ENCODE peak calls at places on chromosome 20, in six cellular contexts. A is OCI-LY7, I is Peyer's patch, Q is stomach, M is tibial artery, P is left ventricle myocardium inferior. B is an unnamed sample.

GRCh38 chr20:59240006-59240405 is 60.4 kb upstream of the EDN3 start:
- DNase-seq in I (no peak), Q (no peak), M (no peak), A (no peak), P (no peak), B (no peak)

GRCh38 chr20:32894711-32895355 is 36.1 kb downstream of the EFCAB8 start:
- DNase-seq in M (no peak), Q (no peak), I (no peak), A (no peak), P (no peak), B (no peak)

GRCh38 chr20:36369739-36370138 is 63.6 kb downstream of the DLGAP4 start:
- DNase-seq in Q (no peak), M (no peak), I (no peak), A (no peak), P (no peak), B (no peak)

GRCh38 chr20:59643616-59644061 is 39.3 kb downstream of the PHACTR3 start:
- DNase-seq in Q (peak; percentile 20), P (no peak), M (no peak), I (no peak), A (no peak), B (no peak)

GRCh38 chr20:2799688-2800589 is 488 bp downstream of the CPXM1 start:
- DNase-seq in Q (no peak), A (no peak), I (no peak), M (no peak), P (no peak), B (no peak)

GRCh38 chr20:408843-409696 is 971 bp downstream of the RBCK1 start:
- DNase-seq in A (peak; percentile 52), I (no peak), P (no peak), Q (no peak), M (no peak), B (no peak)

GRCh38 chr20:32727663-32728062 is 15.6 kb downstream of the COMMD7 start:
- DNase-seq in I (no peak), A (no peak), Q (no peak), P (no peak), M (no peak), B (no peak)

GRCh38 chr20:14189794-14190402 is 147.5 kb downstream of the FLRT3 start:
- DNase-seq in P (no peak), M (no peak), A (peak; percentile 1), I (no peak), Q (no peak), B (no peak)

GRCh38 chr20:25353754-25354705 is 36.6 kb downstream of the ABHD12 start:
- DNase-seq in I (no peak), A (no peak), M (no peak), P (no peak), Q (no peak), B (no peak)

GRCh38 chr20:50054626-50055511 is 58.1 kb downstream of the UBE2V1 start:
- DNase-seq in P (peak; percentile 46), M (no peak), I (no peak), A (no peak), Q (peak; percentile 37), B (no peak)

GRCh38 chr20:50056951-50057403 is 56.0 kb downstream of the UBE2V1 start:
- DNase-seq in M (no peak), P (no peak), Q (no peak), I (no peak), A (no peak), B (no peak)

GRCh38 chr20:50056408-50056926 is 56.5 kb downstream of the UBE2V1 start:
- DNase-seq in P (no peak), I (no peak), Q (no peak), M (no peak), A (no peak), B (no peak)

GRCh38 chr20:50053790-50054547 is 59.0 kb downstream of the UBE2V1 start:
- DNase-seq in Q (no peak), M (no peak), I (no peak), A (no peak), P (no peak), B (no peak)

GRCh38 chr20:50055524-50056083 is 57.3 kb downstream of the UBE2V1 start:
- DNase-seq in M (no peak), A (no peak), I (no peak), P (no peak), Q (no peak), B (no peak)
- H3K27ac ChIP-seq in M (peak overlapping the region; percentile 45), A (no peak overlapping the region), I (no peak overlapping the region), P (no peak overlapping the region), Q (peak overlapping the region; percentile 50), B (no peak overlapping the region)

GRCh38 chr20:61775423-61775822 is 290.3 kb downstream of the TAF4 start:
- DNase-seq in P (no peak), I (no peak), Q (no peak), M (no peak), A (no peak), B (no peak)
- TF ChIP-seq CTCF in P (no peak), I (no peak), Q (no peak), M (no peak), A (no peak), B (no peak)

DNA sequence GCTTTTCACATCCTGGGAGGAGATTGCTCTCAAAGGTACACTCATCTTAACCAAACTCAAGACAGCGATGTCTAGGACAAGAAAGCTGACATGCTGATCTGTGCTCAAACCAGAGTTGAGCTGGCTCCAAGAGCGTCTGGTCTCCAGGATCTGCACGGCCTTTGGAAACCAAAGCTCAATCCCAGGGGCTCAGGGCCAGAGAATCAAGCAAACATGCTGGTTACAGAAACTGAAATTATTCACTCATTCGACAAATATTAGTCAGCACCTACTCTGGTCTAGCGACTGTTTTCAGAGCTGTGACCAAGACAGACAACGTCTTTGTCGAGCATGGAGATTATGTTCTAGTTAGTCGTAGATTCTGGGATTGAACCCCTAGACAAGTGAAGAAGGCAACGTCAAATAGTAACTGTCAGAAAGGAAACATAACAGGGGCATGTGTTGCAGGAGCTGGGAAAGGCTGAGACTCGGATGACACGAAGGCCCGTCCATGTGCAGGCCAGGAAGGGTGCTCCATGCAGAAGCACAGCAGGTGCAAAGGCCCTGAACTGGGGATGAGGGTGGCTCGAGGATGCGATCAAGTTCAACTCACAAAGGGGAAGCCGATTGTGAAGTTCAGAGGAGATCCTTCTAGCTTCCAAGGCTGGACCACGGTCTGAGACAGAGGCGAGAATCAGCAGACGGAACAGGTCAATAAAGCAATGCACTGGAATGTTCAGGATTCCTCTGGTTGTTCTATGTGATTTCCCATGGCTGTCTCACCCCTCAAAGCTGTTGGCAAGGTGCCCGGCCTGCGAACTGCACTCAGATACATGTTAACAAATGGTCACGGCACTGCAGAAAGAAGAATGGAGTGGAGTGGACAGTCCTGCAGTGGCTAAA is 12.5 kb upstream of the PCK1 start:
- DNase-seq in I (no peak), M (no peak), Q (no peak), A (no peak), P (no peak), B (no peak)
- H3K4me1 ChIP-seq in I (no peaks in the 10 kb centered on the region), M (no peaks in the 10 kb centered on the region), Q (no peaks in the 10 kb centered on the region), A (no peaks in the 10 kb centered on the region), P (no peaks in the 10 kb centered on the region), B (peaks cover 24% of the 10 kb centered on the region)

DNA sequence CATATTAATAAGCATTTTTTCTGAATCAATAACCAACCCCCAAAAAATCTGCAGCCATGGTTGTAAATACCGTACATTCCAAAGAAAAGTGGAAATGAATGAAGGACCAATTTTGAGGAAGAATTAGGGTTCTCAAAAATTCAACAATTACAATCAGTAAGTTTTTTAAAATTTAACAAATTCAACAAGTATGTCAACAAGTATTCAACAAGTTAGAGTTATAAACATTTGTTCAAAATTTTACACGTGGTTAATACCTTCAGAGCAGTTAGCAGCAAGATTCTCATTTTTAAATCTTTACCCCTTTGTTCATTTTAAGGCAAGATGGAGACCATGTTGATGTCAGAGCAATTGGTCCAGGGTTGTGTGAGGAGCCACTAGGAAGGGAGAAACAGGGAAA is 27.6 kb upstream of the ANKEF1 start:
- DNase-seq in Q (no peak), A (no peak), M (no peak), I (no peak), P (no peak), B (no peak)
- H3K27ac ChIP-seq in Q (no peak overlapping the region), A (no peak overlapping the region), M (no peak overlapping the region), I (no peak overlapping the region), P (no peak overlapping the region), B (no peak overlapping the region)

B was measured in lower lobe of right lung.